ENCODE peak calls at places on chromosomes 3 and 15, in four cellular contexts. G is psoas muscle; E is stimulated activated CD8-positive, alpha-beta memory T cell treated with anti-CD3 and anti-CD28 coated beads, Interleukin-15, amount 100 ng/mL, for 24 hours; Q is stimulated activated CD4-positive, alpha-beta T cell treated with anti-CD3 and anti-CD28 coated beads, Interleukin-1b, Interleukin-23, amount 100 ng/mL, for 24 hours. H is an unnamed sample.

GRCh38 chr15:28955686-28956421 is 70.1 kb downstream of the APBA2 start:
- DNase-seq in G (no peak), E (no peak), Q (no peak), H (no peak)

GRCh38 chr3:9809239-9809614 is 835 bp upstream of the TTLL3 start:
- DNase-seq in G (no peak), E (no peak), Q (no peak), H (peak; percentile 79)

GRCh38 chr3:28672411-28672810 is 323.8 kb upstream of the AZI2 start:
- DNase-seq in G (no peak), E (no peak), Q (no peak), H (no peak)

GRCh38 chr15:89898628-89899302 is 5.0 kb upstream of the AP3S2 start:
- DNase-seq in G (peak; percentile 30), E (no peak), Q (no peak), H (peak; percentile 90)

GRCh38 chr3:124791639-124792111 is 61.4 kb downstream of the UMPS start:
- DNase-seq in G (peak; percentile 43), E (no peak), Q (no peak), H (no peak)

GRCh38 chr3:115227461-115227860 is 80.4 kb upstream of the ZBTB20 start:
- DNase-seq in G (no peak), E (no peak), Q (no peak), H (no peak)

GRCh38 chr3:8341853-8342252 is 159.8 kb upstream of the LMCD1 start:
- DNase-seq in G (no peak), E (no peak), Q (no peak), H (no peak)

GRCh38 chr15:32657198-32657886 is 15.8 kb downstream of the SCG5 start:
- DNase-seq in G (no peak), E (no peak), Q (no peak), H (no peak)

GRCh38 chr3:38479431-38480092 is 16.6 kb upstream of the EXOG start:
- DNase-seq in G (peak; percentile 66), E (no peak), Q (no peak), H (peak; percentile 60)

GRCh38 chr3:157300091-157300490 is 136.6 kb upstream of the PTX3 start:
- DNase-seq in G (no peak), E (no peak), Q (no peak), H (no peak)

GRCh38 chr15:50906954-50907865 is 1.3 kb upstream of the AP4E1 start:
- DNase-seq in G (no peak), E (peak; percentile 31), Q (peak; percentile 43), H (no peak)

GRCh38 chr15:101045236-101045646 is 126.1 kb downstream of the LRRK1 start:
- DNase-seq in G (no peak), E (no peak), Q (no peak), H (no peak)

GRCh38 chr3:171155122-171155700 is 128.7 kb upstream of the SLC2A2 start:
- DNase-seq in G (no peak), E (no peak), Q (no peak), H (no peak)

GRCh38 chr3:77053769-77054168 is 13.9 kb downstream of the ROBO2 start:
- DNase-seq in G (no peak), E (no peak), Q (no peak), H (no peak)

GRCh38 chr15:59349715-59350420 is 22.8 kb downstream of the MYO1E start:
- DNase-seq in G (peak; percentile 37), E (no peak), Q (no peak), H (peak; percentile 90)

GRCh38 chr15:38247336-38247735 is 5.3 kb upstream of the SPRED1 start:
- DNase-seq in G (no peak), E (no peak), Q (no peak), H (no peak)